ENCODE peak calls at places on chromosomes 12 and 14, in five cellular contexts. S, A, K, O and I are unnamed samples.

GRCh38 chr14:59870277-59871165 is at the start of gene RTN1:
- DNase-seq in S (no peak), A (peak), K (peak), O (peak), I (peak)

GRCh38 chr12:14396071-14396470 is 30.6 kb downstream of the ATF7IP start:
- DNase-seq in S (no peak), A (no peak), K (no peak), O (peak), I (peak)

GRCh38 chr14:83071888-83072501 is 1538.3 kb upstream of the SEL1L start:
- DNase-seq in S (no peak), A (no peak), K (peak), O (no peak), I (peak)

GRCh38 chr12:10331642-10332239 is 24.1 kb downstream of the KLRD1 start:
- DNase-seq in S (peak), A (peak), K (peak), O (peak), I (peak)

GRCh38 chr12:81558031-81558430 is 201.1 kb downstream of the PPFIA2 start:
- DNase-seq in S (no peak), A (no peak), K (no peak), O (no peak), I (no peak)

GRCh38 chr14:41615011-41615595 is 8.4 kb downstream of the LRFN5 start:
- DNase-seq in S (no peak), A (no peak), K (no peak), O (no peak), I (no peak)

GRCh38 chr14:75236897-75237296 is 41.7 kb upstream of the FOS start:
- DNase-seq in S (no peak), A (no peak), K (no peak), O (no peak), I (no peak)

GRCh38 chr12:46787496-46788055 is 38.2 kb downstream of the SLC38A4 start:
- DNase-seq in S (no peak), A (peak), K (no peak), O (no peak), I (no peak)

GRCh38 chr12:67018105-67018504 is 251.1 kb upstream of the CAND1 start:
- DNase-seq in S (no peak), A (no peak), K (peak), O (no peak), I (no peak)